ENCODE peak calls at places on chromosomes 2 and 18, in six cellular contexts. S is GM06990, Q is mammary epithelial cell, N is cardiac muscle cell, V is BE2C, R is fibroblast of mammary gland. Y is an unnamed sample.
A peak's percentile ranks its signal among the peaks of the same experiment; 100 is the strongest.

GRCh38 chr2:227657204-227657845 is 9.3 kb upstream of the SCYGR5 start:
- DNase-seq in V (no peak), R (peak; percentile 80), S (no peak), N (no peak), Q (no peak), Y (peak; percentile 41)

GRCh38 chr2:182924311-182924710 is 57.9 kb upstream of the FRZB start:
- DNase-seq in R (peak; percentile 68), N (no peak), S (no peak), Q (peak; percentile 28), V (no peak), Y (peak; percentile 62)

GRCh38 chr2:144217853-144218633 is 301.9 kb downstream of the ZEB2 start:
- DNase-seq in V (no peak), R (peak; percentile 9), Q (no peak), S (no peak), N (no peak), Y (no peak)

GRCh38 chr2:157747695-157748370 is 119.2 kb upstream of the ACVR1C start:
- DNase-seq in S (no peak), Q (peak; percentile 23), N (no peak), R (peak; percentile 92), V (no peak), Y (no peak)

GRCh38 chr18:79792988-79793355 is 4.8 kb upstream of the KCNG2 start:
- DNase-seq in S (no peak), V (no peak), Q (no peak), N (no peak), R (no peak), Y (no peak)

GRCh38 chr2:102346381-102347130 is 9.0 kb upstream of the IL18R1 start:
- DNase-seq in R (no peak), V (no peak), Q (no peak), N (no peak), S (no peak), Y (no peak)

GRCh38 chr2:232420463-232421188 is 14.0 kb downstream of the ALPG start:
- DNase-seq in N (peak; percentile 60), V (no peak), Q (peak; percentile 34), S (no peak), R (no peak), Y (no peak)

GRCh38 chr2:168175469-168175868 is 71.9 kb downstream of the STK39 start:
- DNase-seq in Q (no peak), V (no peak), R (no peak), N (no peak), S (no peak), Y (no peak)

GRCh38 chr2:10763461-10763800 is 42.0 kb downstream of the ATP6V1C2 start:
- DNase-seq in Q (no peak), R (no peak), N (no peak), V (no peak), S (no peak), Y (no peak)

GRCh38 chr2:241577413-241578122 is 19.0 kb downstream of the BOK start:
- DNase-seq in S (no peak), Q (no peak), N (no peak), V (no peak), R (no peak), Y (no peak)

GRCh38 chr2:111050701-111051376 is 69.9 kb upstream of the BCL2L11 start:
- DNase-seq in V (no peak), Q (no peak), N (no peak), S (no peak), R (no peak), Y (no peak)

GRCh38 chr2:227849906-227850305 is 21.5 kb upstream of the DAW1 start:
- DNase-seq in N (no peak), V (no peak), R (peak; percentile 97), S (no peak), Q (peak; percentile 77), Y (peak; percentile 65)

GRCh38 chr18:50819027-50819726 is 639 bp downstream of the MRO start:
- DNase-seq in S (no peak), R (peak; percentile 11), Q (peak; percentile 16), N (peak; percentile 49), V (peak; percentile 5), Y (peak; percentile 35)

GRCh38 chr2:82539222-82539621 is 1919.9 kb downstream of the SUCLG1 start:
- DNase-seq in R (no peak), N (peak; percentile 8), Q (no peak), V (no peak), S (no peak), Y (no peak)

GRCh38 chr2:241817126-241817820 is 8.3 kb downstream of the NEU4 start:
- DNase-seq in N (no peak), S (no peak), Q (no peak), V (no peak), R (no peak), Y (no peak)

GRCh38 chr2:150274108-150274507 is 213.4 kb downstream of the RND3 start:
- DNase-seq in S (no peak), R (peak; percentile 81), N (no peak), Q (peak; percentile 81), V (no peak), Y (no peak)
- TF ChIP-seq CTCF in S (no peak), R (no peak), N (no peak), Q (no peak), V (no peak), Y (no peak)

GRCh38 chr2:53515435-53516332 is 251.9 kb upstream of the CHAC2 start:
- DNase-seq in R (peak; percentile 1), S (no peak), N (peak; percentile 29), Q (peak; percentile 14), V (no peak), Y (peak; percentile 23)
- TF ChIP-seq CTCF in R (no peak), S (no peak), N (no peak), Q (peak; percentile 46), V (peak; percentile 16), Y (peak; percentile 24)

DNA sequence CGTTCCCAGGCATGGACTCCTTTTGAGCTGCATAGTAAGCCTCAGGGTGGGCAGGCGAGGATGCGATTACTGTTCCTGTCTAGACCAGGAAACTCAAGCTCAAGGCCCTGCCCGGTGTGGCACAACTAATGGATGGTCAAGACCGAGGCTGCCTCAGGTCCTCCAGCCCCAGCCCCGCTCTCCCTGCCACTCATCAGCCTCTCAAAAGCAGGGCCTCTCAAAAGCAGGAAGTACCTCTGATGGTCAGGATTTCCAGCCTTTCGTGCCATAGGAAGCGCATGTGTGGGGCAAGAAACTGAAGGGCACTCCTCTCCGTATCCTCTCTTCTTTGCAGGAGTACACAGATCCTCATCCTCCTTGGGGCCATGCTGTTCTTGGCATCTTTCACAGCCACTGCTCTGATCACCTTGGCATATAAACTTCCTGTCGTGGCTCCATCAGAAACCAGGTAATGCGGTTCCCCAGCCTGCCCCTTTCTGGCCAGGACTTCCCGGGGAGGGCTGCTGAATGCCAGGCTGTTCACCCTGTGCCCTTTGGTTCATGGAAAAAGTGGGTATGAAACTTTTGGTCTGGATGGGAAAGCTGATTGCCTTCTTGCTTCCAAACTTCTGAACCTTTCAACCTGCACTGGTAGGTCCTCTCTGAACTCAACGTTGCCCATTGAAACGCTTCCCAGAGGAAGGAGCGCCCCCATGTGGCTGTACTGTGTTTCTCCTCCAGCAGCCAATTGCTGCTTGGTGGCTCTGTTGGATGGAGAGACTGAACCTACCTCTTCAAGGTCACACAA is 82.8 kb upstream of the SEC11C start:
- DNase-seq in R (peak; percentile 64), Q (peak; percentile 58), N (peak; percentile 78), V (peak; percentile 69), S (peak; percentile 28), Y (peak; percentile 71)
- TF ChIP-seq CTCF in R (peak; percentile 76), Q (peak; percentile 96), N (peak; percentile 69), V (peak; percentile 78), S (peak; percentile 83), Y (peak; percentile 58)

GRCh38 chr2:135600915-135601314 is 69.6 kb downstream of the R3HDM1 start:
- DNase-seq in V (no peak), R (peak; percentile 29), Q (no peak), S (no peak), N (no peak), Y (peak; percentile 5)
- TF ChIP-seq CTCF in V (no peak), R (peak; percentile 3), Q (no peak), S (no peak), N (peak; percentile 13), Y (no peak)

GRCh38 chr2:178512491-178512890 is 32.2 kb downstream of the PLEKHA3 start:
- DNase-seq in S (no peak), R (peak; percentile 71), N (no peak), V (no peak), Q (peak; percentile 54), Y (peak; percentile 46)
- TF ChIP-seq CTCF in S (no peak), R (no peak), N (no peak), V (no peak), Q (no peak), Y (no peak)

GRCh38 chr2:64023485-64024258 is 4.4 kb upstream of the VPS54 start:
- DNase-seq in N (no peak), Q (no peak), V (no peak), R (no peak), S (no peak), Y (no peak)
- TF ChIP-seq CTCF in N (no peak), Q (no peak), V (no peak), R (no peak), S (no peak), Y (no peak)

GRCh38 chr18:4762399-4762798 is 307.3 kb upstream of the DLGAP1 start:
- DNase-seq in V (no peak), R (no peak), N (no peak), S (no peak), Q (no peak), Y (no peak)

GRCh38 chr18:4765401-4765800 is 310.3 kb upstream of the DLGAP1 start:
- DNase-seq in S (no peak), V (no peak), N (no peak), Q (no peak), R (no peak), Y (no peak)
- TF ChIP-seq CTCF in S (no peak), V (no peak), N (no peak), Q (no peak), R (no peak), Y (no peak)

GRCh38 chr18:11657554-11657953 is 31.5 kb upstream of the GNAL start:
- DNase-seq in N (no peak), Q (no peak), V (no peak), S (no peak), R (no peak), Y (no peak)

GRCh38 chr18:11653521-11653920 is 35.5 kb upstream of the GNAL start:
- DNase-seq in Q (no peak), V (no peak), S (no peak), R (no peak), N (no peak), Y (no peak)

GRCh38 chr18:11657152-11657551 is 31.9 kb upstream of the GNAL start:
- DNase-seq in R (no peak), S (no peak), V (no peak), Q (no peak), N (no peak), Y (no peak)

GRCh38 chr18:11654736-11655604 is 34.1 kb upstream of the GNAL start:
- DNase-seq in N (peak; percentile 77), V (peak; percentile 19), S (peak; percentile 36), R (peak; percentile 29), Q (peak; percentile 54), Y (peak; percentile 67)

DNA sequence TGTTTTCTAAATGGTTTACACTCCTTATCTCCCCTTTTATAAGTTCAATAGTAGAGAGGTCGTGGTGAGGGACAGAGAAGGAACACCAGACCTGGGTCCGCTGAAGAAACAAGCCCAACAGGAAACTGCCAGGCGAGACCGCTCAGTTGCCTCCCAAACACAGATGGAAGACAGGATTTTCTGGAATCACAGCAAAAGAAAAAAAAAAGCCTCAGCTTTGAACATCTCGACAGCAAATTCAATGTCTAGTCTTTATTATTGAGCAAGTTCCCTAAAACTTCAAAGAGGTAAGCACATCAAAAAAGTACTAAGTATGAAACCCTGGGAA is 33.5 kb upstream of the GNAL start:
- DNase-seq in N (no peak), Q (no peak), V (no peak), R (no peak), S (no peak), Y (no peak)
- TF ChIP-seq CTCF in N (no peak), Q (no peak), V (no peak), R (no peak), S (no peak), Y (no peak)